ENCODE peak calls at places on chromosome 16, in five cellular contexts. O is NCI-H1092; V is A172; D is stimulated activated CD8-positive, alpha-beta memory T cell treated with anti-CD3 and anti-CD28 coated beads, Interleukin-2, amount 100 ng/mL, for 1 hour; A is naive thymus-derived CD4-positive, alpha-beta T cell. B is an unnamed sample.

GRCh38 chr16:21150375-21151001 is at the start of gene DNAH3:
- DNase-seq in A (no peak), O (peak; percentile 17), D (no peak), V (no peak), B (no peak)

GRCh38 chr16:72202014-72202413 is 30.1 kb upstream of the PMFBP1 start:
- DNase-seq in D (no peak), V (peak; percentile 49), O (no peak), A (no peak), B (peak; percentile 29)

GRCh38 chr16:88983157-88983556 is 6.2 kb upstream of the CBFA2T3 start:
- DNase-seq in D (no peak), A (no peak), O (no peak), V (no peak), B (no peak)

GRCh38 chr16:4680673-4681470 is 12.5 kb upstream of the NUDT16L1 start:
- DNase-seq in D (no peak), V (no peak), A (no peak), O (no peak), B (no peak)

GRCh38 chr16:7628981-7629380 is 296.3 kb downstream of the RBFOX1 start:
- DNase-seq in O (no peak), V (no peak), D (no peak), A (no peak), B (no peak)

GRCh38 chr16:53282975-53283946 is 151.0 kb upstream of the RBL2 start:
- DNase-seq in A (no peak), V (peak; percentile 50), D (no peak), O (peak; percentile 30), B (no peak)

GRCh38 chr16:87945351-87946042 is 5.7 kb upstream of the BANP start:
- DNase-seq in D (no peak), A (peak; percentile 40), O (peak; percentile 86), V (no peak), B (no peak)

GRCh38 chr16:10558746-10559641 is 21.4 kb downstream of the EMP2 start:
- DNase-seq in D (no peak), V (peak; percentile 53), O (no peak), A (no peak), B (no peak)

GRCh38 chr16:81485824-81486554 is 41.4 kb downstream of the CMIP start:
- DNase-seq in D (no peak), O (no peak), V (peak; percentile 83), A (no peak), B (peak; percentile 50)

GRCh38 chr16:21211486-21211885 is at the start of gene ZP2:
- DNase-seq in A (no peak), O (no peak), V (no peak), D (no peak), B (no peak)

GRCh38 chr16:62963846-62964245 is 927.6 kb upstream of the CDH8 start:
- DNase-seq in D (no peak), O (no peak), V (no peak), A (no peak), B (no peak)

GRCh38 chr16:84828322-84828721 is 8.5 kb downstream of the CRISPLD2 start:
- DNase-seq in A (no peak), V (no peak), O (no peak), D (no peak), B (no peak)

GRCh38 chr16:47142469-47143328 is 1.0 kb downstream of the NETO2 start:
- DNase-seq in V (peak; percentile 21), A (no peak), O (no peak), D (no peak), B (no peak)

GRCh38 chr16:4506450-4506849 is 30.3 kb downstream of the HMOX2 start:
- DNase-seq in D (peak; percentile 35), O (peak; percentile 36), V (peak; percentile 70), A (peak; percentile 65), B (no peak)

GRCh38 chr16:55539049-55539448 is 27.4 kb upstream of the CAPNS2 start:
- DNase-seq in D (no peak), V (no peak), O (no peak), A (no peak), B (no peak)

GRCh38 chr16:8168016-8168415 is 422.3 kb downstream of the TMEM114 start:
- DNase-seq in D (no peak), O (no peak), A (no peak), V (no peak), B (no peak)

GRCh38 chr16:53945996-53946395 is 242.0 kb downstream of the FTO start:
- DNase-seq in V (peak; percentile 47), A (no peak), O (no peak), D (no peak), B (no peak)

GRCh38 chr16:56345406-56346050 is 79.8 kb downstream of the AMFR start:
- DNase-seq in A (no peak), O (no peak), V (no peak), D (no peak), B (no peak)

GRCh38 chr16:66524601-66525164 is 25.2 kb downstream of the TK2 start:
- DNase-seq in D (no peak), A (no peak), O (no peak), V (no peak), B (peak; percentile 84)

GRCh38 chr16:4450921-4451619 is 23.4 kb downstream of the NMRAL1 start:
- DNase-seq in A (no peak), V (no peak), O (no peak), D (no peak), B (no peak)

GRCh38 chr16:3850544-3850899 is 30.0 kb downstream of the CREBBP start:
- DNase-seq in O (no peak), V (no peak), A (no peak), D (no peak), B (no peak)

GRCh38 chr16:52569701-52570100 is 22.8 kb upstream of the TOX3 start:
- DNase-seq in D (no peak), V (no peak), O (no peak), A (no peak), B (no peak)

GRCh38 chr16:86702824-86703588 is 124.7 kb downstream of the FOXL1 start:
- DNase-seq in A (no peak), O (no peak), V (no peak), D (no peak), B (no peak)